ENCODE peak calls at places on chromosomes 2 and 18, in seven cellular contexts. S, E, Y, D, M, C and J are unnamed samples.

GRCh38 chr2:68569604-68570003 is 73.8 kb upstream of the PROKR1 start:
- DNase-seq in S (no peak), E (no peak), Y (no peak), D (no peak), M (no peak), C (no peak), J (no peak)

GRCh38 chr2:14866953-14867352 is 234.4 kb downstream of the LRATD1 start:
- DNase-seq in S (no peak), E (no peak), Y (no peak), D (no peak), M (no peak), C (no peak), J (no peak)

GRCh38 chr2:9771481-9772017 is 71.7 kb upstream of the TAF1B start:
- DNase-seq in S (no peak), E (no peak), Y (peak), D (no peak), M (no peak), C (peak), J (no peak)

GRCh38 chr2:24152413-24153197 is 22.2 kb upstream of the FAM228A start:
- DNase-seq in S (no peak), E (no peak), Y (no peak), D (no peak), M (no peak), C (peak), J (no peak)

GRCh38 chr18:79062806-79063205 is 6.4 kb upstream of the ATP9B start:
- DNase-seq in S (no peak), E (no peak), Y (no peak), D (no peak), M (no peak), C (peak), J (no peak)

GRCh38 chr2:109331864-109332848 is 203.2 kb downstream of the SH3RF3 start:
- DNase-seq in S (no peak), E (no peak), Y (peak), D (no peak), M (no peak), C (peak), J (no peak)

GRCh38 chr18:74899554-74899953 is 301.9 kb downstream of the ZNF407 start:
- DNase-seq in S (no peak), E (no peak), Y (no peak), D (no peak), M (no peak), C (no peak), J (no peak)

GRCh38 chr2:181785677-181786344 is 105.5 kb upstream of the NEUROD1 start:
- DNase-seq in S (no peak), E (no peak), Y (no peak), D (no peak), M (no peak), C (no peak), J (no peak)

GRCh38 chr2:75003276-75003675 is 44.8 kb downstream of the POLE4 start:
- DNase-seq in S (no peak), E (no peak), Y (no peak), D (no peak), M (no peak), C (peak), J (no peak)

GRCh38 chr2:232039086-232039485 is 77.6 kb downstream of the DIS3L2 start:
- DNase-seq in S (no peak), E (no peak), Y (no peak), D (no peak), M (no peak), C (no peak), J (no peak)

GRCh38 chr2:167592441-167592840 is 655.0 kb downstream of the STK39 start:
- DNase-seq in S (no peak), E (no peak), Y (no peak), D (no peak), M (no peak), C (no peak), J (no peak)

GRCh38 chr2:41716497-41716896 is 331.3 kb upstream of the PKDCC start:
- DNase-seq in S (no peak), E (no peak), Y (no peak), D (no peak), M (no peak), C (no peak), J (no peak)

GRCh38 chr2:105409717-105410116 is 10.9 kb upstream of the FHL2 start:
- DNase-seq in S (no peak), E (peak), Y (no peak), D (no peak), M (no peak), C (no peak), J (no peak)

GRCh38 chr2:163737169-163737439 is 1.3 kb upstream of the FIGN start:
- DNase-seq in S (no peak), E (no peak), Y (no peak), D (no peak), M (no peak), C (no peak), J (no peak)

GRCh38 chr2:230861564-230862255 is 3.0 kb upstream of the ITM2C start:
- DNase-seq in S (no peak), E (no peak), Y (no peak), D (no peak), M (no peak), C (no peak), J (no peak)

GRCh38 chr2:85255813-85256581 is 71.8 kb downstream of the TGOLN2 start:
- DNase-seq in S (no peak), E (peak), Y (peak), D (no peak), M (no peak), C (peak), J (no peak)

GRCh38 chr2:100036793-100037192 is 105.6 kb downstream of the AFF3 start:
- DNase-seq in S (no peak), E (no peak), Y (no peak), D (no peak), M (no peak), C (no peak), J (no peak)

GRCh38 chr2:61853086-61853847 is 593 bp downstream of the FAM161A start:
- DNase-seq in S (no peak), E (no peak), Y (peak), D (peak), M (peak), C (peak), J (peak)

GRCh38 chr2:201267278-201268030 is 7.1 kb downstream of the CASP8 start:
- DNase-seq in S (no peak), E (no peak), Y (no peak), D (no peak), M (no peak), C (no peak), J (no peak)

GRCh38 chr2:29448238-29448637 is 333.0 kb downstream of the CLIP4 start:
- DNase-seq in S (no peak), E (no peak), Y (no peak), D (no peak), M (no peak), C (no peak), J (no peak)

GRCh38 chr2:206392118-206392517 is 51.2 kb upstream of the ADAM23 start:
- DNase-seq in S (no peak), E (peak), Y (peak), D (peak), M (peak), C (peak), J (no peak)

GRCh38 chr2:151886235-151886634 is 58.0 kb upstream of the ARL5A start:
- DNase-seq in S (no peak), E (no peak), Y (no peak), D (no peak), M (no peak), C (peak), J (no peak)

GRCh38 chr18:60599267-60599666 is 226.7 kb upstream of the MC4R start:
- DNase-seq in S (peak), E (no peak), Y (no peak), D (no peak), M (no peak), C (no peak), J (no peak)

GRCh38 chr2:46866770-46867246 is 48.8 kb downstream of the MCFD2 start:
- DNase-seq in S (no peak), E (no peak), Y (no peak), D (no peak), M (no peak), C (peak), J (no peak)

GRCh38 chr2:85935746-85936208 is 47.0 kb upstream of the ST3GAL5 start:
- DNase-seq in S (no peak), E (no peak), Y (no peak), D (no peak), M (no peak), C (no peak), J (no peak)

GRCh38 chr2:66692521-66692920 is 257.6 kb downstream of the MEIS1 start:
- DNase-seq in S (no peak), E (no peak), Y (no peak), D (no peak), M (no peak), C (no peak), J (no peak)

GRCh38 chr2:3823748-3824147 is 120.4 kb downstream of the DCDC2C start:
- DNase-seq in S (no peak), E (no peak), Y (no peak), D (no peak), M (no peak), C (no peak), J (no peak)

GRCh38 chr2:216556202-216556601 is 57.6 kb downstream of the RPL37A start:
- DNase-seq in S (no peak), E (no peak), Y (no peak), D (no peak), M (no peak), C (no peak), J (no peak)

GRCh38 chr18:905307-905947 is 756 bp downstream of the ADCYAP1 start:
- DNase-seq in S (no peak), E (peak), Y (peak), D (no peak), M (no peak), C (no peak), J (no peak)

GRCh38 chr2:239830066-239830717 is 194.9 kb downstream of the NDUFA10 start:
- DNase-seq in S (no peak), E (peak), Y (peak), D (no peak), M (no peak), C (no peak), J (no peak)

GRCh38 chr2:28325567-28326468 is 66.8 kb upstream of the FOSL2 start:
- DNase-seq in S (peak), E (no peak), Y (peak), D (no peak), M (peak), C (no peak), J (no peak)
- TF ChIP-seq TAF1 in S (no peak), E (no peak), Y (no peak), D (no peak), M (no peak), C (no peak), J (no peak)

DNA sequence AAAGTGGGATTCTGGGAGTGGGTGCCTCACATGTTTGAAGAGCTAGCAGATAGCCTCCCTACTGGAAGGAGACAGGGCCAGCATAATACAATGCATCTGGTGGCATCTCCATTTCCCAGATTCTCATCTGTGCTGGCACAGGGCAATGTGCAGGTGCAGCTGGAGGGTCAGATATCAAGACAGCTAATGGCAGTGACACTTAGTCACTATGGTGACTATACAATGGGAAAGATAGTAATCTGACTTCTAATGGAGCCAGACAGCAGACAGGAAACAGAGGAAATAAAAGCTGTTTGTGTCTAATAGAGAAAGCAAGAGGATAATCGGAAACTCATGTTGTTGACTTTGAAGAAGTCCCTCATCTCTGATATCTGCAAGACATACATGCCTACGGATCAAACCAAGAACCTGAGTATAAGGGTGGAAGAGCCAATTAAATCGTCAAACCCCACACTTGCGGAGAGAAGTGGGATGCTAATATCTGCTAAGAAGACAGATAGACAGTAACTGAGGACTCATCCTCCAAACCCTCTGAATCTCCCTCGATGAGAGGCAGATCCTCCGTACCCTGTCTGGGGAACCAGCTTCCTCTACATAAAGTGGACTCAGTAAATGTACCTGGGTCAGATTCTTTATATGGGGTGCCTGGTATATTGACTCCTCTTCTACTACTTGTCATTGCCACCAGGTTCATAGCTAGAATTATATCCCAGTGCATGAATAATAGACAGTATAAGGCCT is 692.7 kb downstream of the SOCS6 start:
- DNase-seq in S (no peak), E (no peak), Y (peak), D (no peak), M (no peak), C (no peak), J (no peak)
- TF ChIP-seq TAF1 in S (no peak), E (no peak), Y (no peak), D (no peak), M (no peak), C (no peak), J (no peak)

GRCh38 chr2:127637236-127637630 is 8.7 kb upstream of the GPR17 start:
- DNase-seq in S (no peak), E (no peak), Y (no peak), D (no peak), M (no peak), C (no peak), J (no peak)
- TF ChIP-seq TAF1 in S (no peak), E (no peak), Y (no peak), D (no peak), M (no peak), C (no peak), J (no peak)

GRCh38 chr2:11359865-11360264 is 15.4 kb upstream of the ROCK2 start:
- DNase-seq in S (no peak), E (no peak), Y (no peak), D (no peak), M (no peak), C (no peak), J (no peak)
- TF ChIP-seq TAF1 in S (no peak), E (no peak), Y (no peak), D (no peak), M (no peak), C (no peak), J (no peak)

GRCh38 chr2:25258814-25259743 is 82.6 kb downstream of the DNMT3A start:
- DNase-seq in S (no peak), E (no peak), Y (no peak), D (no peak), M (no peak), C (no peak), J (no peak)

GRCh38 chr2:25255745-25256485 is 85.8 kb downstream of the DNMT3A start:
- DNase-seq in S (no peak), E (no peak), Y (no peak), D (no peak), M (no peak), C (no peak), J (no peak)

GRCh38 chr2:25256486-25256875 is 85.2 kb downstream of the DNMT3A start:
- DNase-seq in S (no peak), E (no peak), Y (no peak), D (no peak), M (peak), C (no peak), J (no peak)

GRCh38 chr2:25257931-25258771 is 83.6 kb downstream of the DNMT3A start:
- DNase-seq in S (no peak), E (no peak), Y (no peak), D (no peak), M (no peak), C (no peak), J (no peak)

GRCh38 chr2:25257032-25257455 is 84.7 kb downstream of the DNMT3A start:
- DNase-seq in S (no peak), E (no peak), Y (peak), D (no peak), M (no peak), C (no peak), J (no peak)
- TF ChIP-seq TAF1 in S (no peak), E (no peak), Y (no peak), D (no peak), M (no peak), C (no peak), J (no peak)

DNA sequence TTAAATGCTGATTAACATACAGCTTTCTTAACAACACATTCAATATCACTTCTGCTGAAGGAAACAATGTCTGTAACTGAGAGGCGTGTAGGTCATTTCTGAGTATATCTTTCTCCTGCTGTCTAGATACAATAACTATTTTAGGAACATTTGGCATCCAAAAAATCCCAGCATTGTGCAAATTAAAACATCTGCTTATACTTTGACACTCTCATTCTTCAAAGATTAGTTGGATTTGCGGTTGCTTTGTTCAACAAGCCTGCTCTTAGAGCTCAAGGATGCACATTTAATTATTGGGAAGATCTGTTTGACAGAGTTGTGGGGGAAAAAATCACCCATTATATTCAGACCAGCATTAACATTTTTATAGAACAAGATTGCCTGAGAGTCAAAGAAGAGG is 449.5 kb upstream of the HNRNPA3 start:
- DNase-seq in S (no peak), E (no peak), Y (no peak), D (no peak), M (no peak), C (no peak), J (no peak)
- TF ChIP-seq TAF1 in S (no peak), E (no peak), Y (no peak), D (no peak), M (no peak), C (no peak), J (no peak)

GRCh38 chr2:171810409-171810993 is 83.5 kb downstream of the SLC25A12 start:
- DNase-seq in S (no peak), E (no peak), Y (no peak), D (no peak), M (no peak), C (no peak), J (no peak)
- TF ChIP-seq TAF1 in S (no peak), E (no peak), Y (no peak), D (no peak), M (no peak), C (no peak), J (no peak)

GRCh38 chr2:16767789-16768188 is 102.2 kb upstream of the CYRIA start:
- DNase-seq in S (no peak), E (no peak), Y (no peak), D (no peak), M (no peak), C (no peak), J (no peak)

GRCh38 chr2:16774980-16775963 is 109.6 kb upstream of the CYRIA start:
- DNase-seq in S (no peak), E (peak), Y (peak), D (no peak), M (no peak), C (peak), J (no peak)

GRCh38 chr2:16774091-16774490 is 108.5 kb upstream of the CYRIA start:
- DNase-seq in S (no peak), E (no peak), Y (no peak), D (no peak), M (no peak), C (no peak), J (no peak)

GRCh38 chr2:16777123-16777872 is 111.7 kb upstream of the CYRIA start:
- DNase-seq in S (no peak), E (no peak), Y (no peak), D (no peak), M (no peak), C (no peak), J (no peak)

DNA sequence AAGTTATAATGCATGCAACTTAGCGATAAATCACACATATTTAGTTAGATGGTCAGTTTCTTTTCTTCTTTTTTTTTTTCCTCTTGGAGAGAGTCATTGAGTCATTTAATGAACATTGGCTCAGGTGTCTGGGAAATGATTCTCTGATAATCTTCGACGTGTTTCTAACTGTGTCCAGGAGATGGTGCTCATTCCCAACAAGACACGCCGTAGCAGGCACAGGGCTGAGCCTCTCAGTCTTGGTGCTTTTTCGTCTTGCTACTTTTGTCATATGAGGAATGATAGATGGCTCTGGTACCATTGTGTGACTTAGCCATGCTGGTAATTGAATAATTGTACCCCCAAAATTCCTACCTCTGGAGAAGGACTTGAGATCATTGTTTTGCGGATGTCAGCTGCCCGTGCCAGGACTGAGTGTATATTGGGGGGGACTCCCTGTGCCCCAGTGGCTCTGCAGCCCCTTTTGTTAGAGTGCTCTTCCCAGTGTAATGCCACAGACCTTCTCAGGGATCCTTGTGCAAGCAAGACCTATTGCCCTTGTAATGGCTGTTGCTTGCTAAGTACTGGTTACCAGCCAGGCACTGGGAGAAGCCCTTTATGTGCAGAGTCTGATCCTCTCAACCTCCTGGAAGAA is 107.6 kb upstream of the CYRIA start:
- DNase-seq in S (no peak), E (peak), Y (peak), D (no peak), M (peak), C (peak), J (no peak)
- TF ChIP-seq TAF1 in S (no peak), E (no peak), Y (no peak), D (no peak), M (no peak), C (no peak), J (no peak)

DNA sequence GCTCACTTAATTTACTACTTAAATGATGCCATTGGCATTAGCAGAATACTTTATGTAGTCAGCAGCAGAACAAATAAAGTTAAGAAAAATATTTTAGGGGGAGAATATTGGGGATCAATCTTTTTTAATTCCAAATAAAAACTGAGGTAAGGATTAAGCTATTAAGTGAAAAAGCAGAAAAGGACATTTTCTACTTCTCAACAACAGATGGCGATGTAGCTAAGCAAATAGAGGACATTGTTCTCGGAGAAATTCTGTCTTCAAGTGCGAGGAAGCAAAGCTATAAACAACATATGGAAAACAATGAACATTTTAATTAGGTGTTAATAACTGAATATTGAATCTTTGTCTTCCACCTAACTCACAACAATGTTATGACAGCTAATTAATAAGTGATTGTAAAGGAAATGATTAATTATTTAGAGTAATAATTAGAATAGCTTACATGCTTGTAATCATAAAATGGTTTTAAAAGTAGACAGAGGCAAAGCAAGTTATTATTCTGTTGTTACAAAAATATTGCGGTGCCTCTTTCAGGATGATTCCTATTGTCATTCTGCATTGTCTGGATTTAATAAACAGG is 32.8 kb upstream of the CCDC93 start:
- DNase-seq in S (no peak), E (no peak), Y (peak), D (no peak), M (peak), C (peak), J (no peak)
- TF ChIP-seq TAF1 in S (no peak), E (no peak), Y (no peak), D (no peak), M (no peak), C (no peak), J (no peak)